ENCODE peak calls at places on chromosomes 11 and 22, in six cellular contexts. One of them, this sample, is unnamed.

GRCh38 chr22:36368359-36368983 is 19.3 kb downstream of the MYH9 start:
- DNase-seq in fibroblast of lung: peak
- DNase-seq in MM.1S: no peak
- DNase-seq in GM23338: peak
- DNase-seq in hepatocyte: peak
- DNase-seq in PC-3: peak
- DNase-seq in this sample: peak

GRCh38 chr22:44574057-44574456 is 76.0 kb upstream of the RTL6 start:
- DNase-seq in fibroblast of lung: peak
- DNase-seq in MM.1S: no peak
- DNase-seq in GM23338: no peak
- DNase-seq in hepatocyte: peak
- DNase-seq in PC-3: peak
- DNase-seq in this sample: peak

GRCh38 chr22:38490915-38491314 is 15.2 kb downstream of the DDX17 start:
- DNase-seq in fibroblast of lung: peak
- DNase-seq in MM.1S: no peak
- DNase-seq in GM23338: no peak
- DNase-seq in hepatocyte: peak
- DNase-seq in PC-3: no peak
- DNase-seq in this sample: peak

GRCh38 chr22:21028277-21029251 is 3.8 kb downstream of the SLC7A4 start:
- DNase-seq in fibroblast of lung: no peak
- DNase-seq in MM.1S: no peak
- DNase-seq in GM23338: no peak
- DNase-seq in hepatocyte: no peak
- DNase-seq in PC-3: no peak
- DNase-seq in this sample: no peak

GRCh38 chr11:68976563-68976962 is 4.2 kb downstream of the MRGPRD start:
- DNase-seq in fibroblast of lung: no peak
- DNase-seq in MM.1S: no peak
- DNase-seq in GM23338: no peak
- DNase-seq in hepatocyte: peak
- DNase-seq in PC-3: no peak
- DNase-seq in this sample: no peak

GRCh38 chr11:101915811-101916291 is 471 bp downstream of the ANGPTL5 start:
- DNase-seq in fibroblast of lung: peak
- DNase-seq in MM.1S: peak
- DNase-seq in GM23338: peak
- DNase-seq in hepatocyte: peak
- DNase-seq in PC-3: peak
- DNase-seq in this sample: peak

GRCh38 chr11:70883973-70884688 is 368.2 kb downstream of the SHANK2 start:
- DNase-seq in fibroblast of lung: no peak
- DNase-seq in MM.1S: no peak
- DNase-seq in GM23338: no peak
- DNase-seq in hepatocyte: no peak
- DNase-seq in PC-3: no peak
- DNase-seq in this sample: no peak

GRCh38 chr22:50262460-50262911 is 1.0 kb upstream of the MAPK12 start:
- DNase-seq in fibroblast of lung: no peak
- DNase-seq in MM.1S: no peak
- DNase-seq in GM23338: no peak
- DNase-seq in hepatocyte: no peak
- DNase-seq in PC-3: peak
- DNase-seq in this sample: no peak

GRCh38 chr22:29343313-29343805 is 27.9 kb upstream of the RASL10A start:
- DNase-seq in fibroblast of lung: peak
- DNase-seq in MM.1S: no peak
- DNase-seq in GM23338: no peak
- DNase-seq in hepatocyte: no peak
- DNase-seq in PC-3: peak
- DNase-seq in this sample: peak

GRCh38 chr11:76232026-76232665 is 25.8 kb upstream of the WNT11 start:
- DNase-seq in fibroblast of lung: no peak
- DNase-seq in MM.1S: peak
- DNase-seq in GM23338: no peak
- DNase-seq in hepatocyte: peak
- DNase-seq in PC-3: no peak
- DNase-seq in this sample: no peak

GRCh38 chr11:94674005-94674491 is 94.1 kb upstream of the AMOTL1 start:
- DNase-seq in fibroblast of lung: no peak
- DNase-seq in MM.1S: no peak
- DNase-seq in GM23338: no peak
- DNase-seq in hepatocyte: no peak
- DNase-seq in PC-3: peak
- DNase-seq in this sample: no peak

GRCh38 chr11:11520231-11521015 is 101.4 kb downstream of the GALNT18 start:
- DNase-seq in fibroblast of lung: no peak
- DNase-seq in MM.1S: no peak
- DNase-seq in GM23338: peak
- DNase-seq in hepatocyte: no peak
- DNase-seq in PC-3: no peak
- DNase-seq in this sample: no peak

GRCh38 chr11:11524436-11525038 is 97.3 kb downstream of the GALNT18 start:
- DNase-seq in fibroblast of lung: no peak
- DNase-seq in MM.1S: no peak
- DNase-seq in GM23338: no peak
- DNase-seq in hepatocyte: no peak
- DNase-seq in PC-3: peak
- DNase-seq in this sample: no peak

GRCh38 chr11:11521306-11522002 is 100.4 kb downstream of the GALNT18 start:
- DNase-seq in fibroblast of lung: no peak
- DNase-seq in MM.1S: no peak
- DNase-seq in GM23338: no peak
- DNase-seq in hepatocyte: no peak
- DNase-seq in PC-3: no peak
- DNase-seq in this sample: no peak

GRCh38 chr11:11528986-11529385 is 92.8 kb downstream of the GALNT18 start:
- DNase-seq in fibroblast of lung: no peak
- DNase-seq in MM.1S: no peak
- DNase-seq in GM23338: no peak
- DNase-seq in hepatocyte: no peak
- DNase-seq in PC-3: no peak
- DNase-seq in this sample: no peak

DNA sequence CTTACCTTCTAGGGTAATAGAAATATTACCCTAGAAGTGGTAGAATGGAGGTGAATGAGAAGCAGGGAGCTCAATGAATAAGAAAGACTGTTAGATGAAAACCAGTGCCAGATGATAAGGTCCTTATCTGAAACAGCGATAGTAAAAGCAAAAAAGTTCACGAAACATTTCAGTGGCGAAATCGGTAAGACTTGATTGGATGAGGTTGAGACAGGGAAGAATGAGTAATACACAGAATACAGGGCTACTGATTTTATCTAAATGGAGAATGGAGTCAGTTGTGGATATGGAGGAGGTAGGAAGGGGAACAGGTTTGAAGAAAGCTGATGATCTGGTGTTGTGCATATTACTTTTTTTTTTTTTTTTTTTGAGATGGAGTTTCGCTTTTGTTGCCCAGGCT is 96.5 kb downstream of the GALNT18 start:
- DNase-seq in fibroblast of lung: no peak
- DNase-seq in MM.1S: no peak
- DNase-seq in GM23338: no peak
- DNase-seq in hepatocyte: no peak
- DNase-seq in PC-3: no peak
- DNase-seq in this sample: no peak
- TF ChIP-seq EZH2 in fibroblast of lung: no peak
- TF ChIP-seq EZH2 in MM.1S: no peak
- TF ChIP-seq EZH2 in GM23338: no peak
- TF ChIP-seq EZH2 in hepatocyte: no peak
- TF ChIP-seq EZH2 in PC-3: no peak
- TF ChIP-seq EZH2 in this sample: no peak

GRCh38 chr11:39385911-39386310 is 2073.5 kb downstream of the LRRC4C start:
- DNase-seq in fibroblast of lung: no peak
- DNase-seq in MM.1S: no peak
- DNase-seq in GM23338: no peak
- DNase-seq in hepatocyte: no peak
- DNase-seq in PC-3: no peak
- DNase-seq in this sample: no peak
- TF ChIP-seq CTCF in fibroblast of lung: no peak
- TF ChIP-seq CTCF in MM.1S: no peak
- TF ChIP-seq CTCF in GM23338: no peak
- TF ChIP-seq CTCF in hepatocyte: no peak
- TF ChIP-seq CTCF in PC-3: no peak
- TF ChIP-seq CTCF in this sample: no peak

GRCh38 chr11:64170419-64170818 is 4.5 kb upstream of the MACROD1 start:
- DNase-seq in fibroblast of lung: no peak
- DNase-seq in MM.1S: no peak
- DNase-seq in GM23338: no peak
- DNase-seq in hepatocyte: no peak
- DNase-seq in PC-3: no peak
- DNase-seq in this sample: no peak

GRCh38 chr11:64163951-64164350 is 2.0 kb downstream of the MACROD1 start:
- DNase-seq in fibroblast of lung: no peak
- DNase-seq in MM.1S: no peak
- DNase-seq in GM23338: no peak
- DNase-seq in hepatocyte: no peak
- DNase-seq in PC-3: no peak
- DNase-seq in this sample: no peak

GRCh38 chr11:64165482-64165841 is 451 bp downstream of the MACROD1 start:
- DNase-seq in fibroblast of lung: no peak
- DNase-seq in MM.1S: no peak
- DNase-seq in GM23338: no peak
- DNase-seq in hepatocyte: peak
- DNase-seq in PC-3: peak
- DNase-seq in this sample: no peak

GRCh38 chr11:64164392-64165312 is 1.3 kb downstream of the MACROD1 start:
- DNase-seq in fibroblast of lung: no peak
- DNase-seq in MM.1S: no peak
- DNase-seq in GM23338: peak
- DNase-seq in hepatocyte: no peak
- DNase-seq in PC-3: peak
- DNase-seq in this sample: no peak

GRCh38 chr11:64165842-64166635 is at the start of gene MACROD1:
- DNase-seq in fibroblast of lung: peak
- DNase-seq in MM.1S: peak
- DNase-seq in GM23338: peak
- DNase-seq in hepatocyte: peak
- DNase-seq in PC-3: peak
- DNase-seq in this sample: peak
- TF ChIP-seq EZH2 in fibroblast of lung: no peak
- TF ChIP-seq EZH2 in MM.1S: no peak
- TF ChIP-seq EZH2 in GM23338: no peak
- TF ChIP-seq EZH2 in hepatocyte: no peak
- TF ChIP-seq EZH2 in PC-3: no peak
- TF ChIP-seq EZH2 in this sample: no peak

DNA sequence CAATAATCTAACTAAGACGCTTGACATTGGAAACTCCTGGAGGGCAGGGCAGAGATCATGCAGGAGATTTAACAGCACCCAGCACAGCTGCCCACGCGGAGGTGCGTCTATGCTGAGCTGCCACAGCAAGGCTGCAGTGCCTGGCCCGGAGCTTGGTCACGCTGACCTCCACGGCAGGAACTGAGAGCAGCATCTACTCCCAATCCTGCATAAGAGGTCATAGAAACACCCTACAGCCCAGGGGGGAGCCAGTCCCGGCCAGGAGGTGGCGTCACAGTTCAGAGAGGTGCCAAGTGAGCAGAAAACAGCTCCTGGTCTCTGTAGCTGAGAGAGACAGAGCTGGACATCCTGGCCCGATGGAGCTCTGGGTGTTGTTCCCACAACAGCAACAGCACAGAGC is 121.1 kb upstream of the TMEM45B start:
- DNase-seq in fibroblast of lung: no peak
- DNase-seq in MM.1S: no peak
- DNase-seq in GM23338: peak
- DNase-seq in hepatocyte: no peak
- DNase-seq in PC-3: peak
- DNase-seq in this sample: no peak
- TF ChIP-seq CTCF in fibroblast of lung: no peak
- TF ChIP-seq CTCF in MM.1S: peak
- TF ChIP-seq CTCF in GM23338: peak
- TF ChIP-seq CTCF in hepatocyte: no peak
- TF ChIP-seq CTCF in PC-3: peak
- TF ChIP-seq CTCF in this sample: no peak

GRCh38 chr11:1390603-1391164 is 950 bp downstream of the BRSK2 start:
- DNase-seq in fibroblast of lung: peak
- DNase-seq in MM.1S: no peak
- DNase-seq in GM23338: peak
- DNase-seq in hepatocyte: peak
- DNase-seq in PC-3: no peak
- DNase-seq in this sample: no peak
- TF ChIP-seq EZH2 in fibroblast of lung: peak
- TF ChIP-seq EZH2 in MM.1S: no peak
- TF ChIP-seq EZH2 in GM23338: no peak
- TF ChIP-seq EZH2 in hepatocyte: peak
- TF ChIP-seq EZH2 in PC-3: no peak
- TF ChIP-seq EZH2 in this sample: peak

GRCh38 chr11:83093634-83094033 is 21.9 kb upstream of the RAB30 start:
- DNase-seq in fibroblast of lung: no peak
- DNase-seq in MM.1S: no peak
- DNase-seq in GM23338: no peak
- DNase-seq in hepatocyte: no peak
- DNase-seq in PC-3: no peak
- DNase-seq in this sample: no peak

GRCh38 chr11:83092488-83093384 is 21.0 kb upstream of the RAB30 start:
- DNase-seq in fibroblast of lung: peak
- DNase-seq in MM.1S: no peak
- DNase-seq in GM23338: no peak
- DNase-seq in hepatocyte: peak
- DNase-seq in PC-3: peak
- DNase-seq in this sample: no peak

GRCh38 chr11:83087035-83087434 is 15.3 kb upstream of the RAB30 start:
- DNase-seq in fibroblast of lung: peak
- DNase-seq in MM.1S: no peak
- DNase-seq in GM23338: no peak
- DNase-seq in hepatocyte: peak
- DNase-seq in PC-3: peak
- DNase-seq in this sample: no peak

GRCh38 chr11:83088965-83089364 is 17.3 kb upstream of the RAB30 start:
- DNase-seq in fibroblast of lung: no peak
- DNase-seq in MM.1S: peak
- DNase-seq in GM23338: peak
- DNase-seq in hepatocyte: no peak
- DNase-seq in PC-3: no peak
- DNase-seq in this sample: no peak
- TF ChIP-seq CTCF in fibroblast of lung: no peak
- TF ChIP-seq CTCF in MM.1S: no peak
- TF ChIP-seq CTCF in GM23338: peak
- TF ChIP-seq CTCF in hepatocyte: no peak
- TF ChIP-seq CTCF in PC-3: peak
- TF ChIP-seq CTCF in this sample: no peak

GRCh38 chr22:31211862-31212730 is at the start of gene LIMK2:
- DNase-seq in fibroblast of lung: peak
- DNase-seq in MM.1S: peak
- DNase-seq in GM23338: peak
- DNase-seq in hepatocyte: peak
- DNase-seq in PC-3: peak
- DNase-seq in this sample: peak
- TF ChIP-seq EZH2 in fibroblast of lung: no peak
- TF ChIP-seq EZH2 in MM.1S: no peak
- TF ChIP-seq EZH2 in GM23338: no peak
- TF ChIP-seq EZH2 in hepatocyte: no peak
- TF ChIP-seq EZH2 in PC-3: no peak
- TF ChIP-seq EZH2 in this sample: no peak

GRCh38 chr22:45867118-45867905 is 109.7 kb downstream of the WNT7B start:
- DNase-seq in fibroblast of lung: no peak
- DNase-seq in MM.1S: no peak
- DNase-seq in GM23338: peak
- DNase-seq in hepatocyte: peak
- DNase-seq in PC-3: no peak
- DNase-seq in this sample: no peak
- TF ChIP-seq CTCF in fibroblast of lung: peak
- TF ChIP-seq CTCF in MM.1S: no peak
- TF ChIP-seq CTCF in GM23338: no peak
- TF ChIP-seq CTCF in hepatocyte: peak
- TF ChIP-seq CTCF in PC-3: no peak
- TF ChIP-seq CTCF in this sample: no peak

This sample was measured in astrocyte.